ENCODE peak calls at places on chromosomes 12 and 14, in four cellular contexts. J is WTC11, N is HepG2, G is K562. E is an unnamed sample.

GRCh38 chr12:95687937-95688336 is 102.6 kb downstream of the NTN4 start:
- DNase-seq in J (no peak), N (no peak), G (no peak), E (no peak)

GRCh38 chr12:65106948-65107347 is 14.2 kb downstream of the WIF1 start:
- DNase-seq in J (no peak), N (no peak), G (no peak), E (no peak)

GRCh38 chr14:101500061-101500460 is 61.2 kb upstream of the DIO3 start:
- DNase-seq in J (no peak), N (no peak), G (no peak), E (no peak)

GRCh38 chr14:75972729-75973480 is 8.9 kb downstream of the TGFB3 start:
- DNase-seq in J (no peak), N (no peak), G (no peak), E (no peak)

GRCh38 chr14:72883963-72884362 is 9.9 kb downstream of the DPF3 start:
- DNase-seq in J (no peak), N (no peak), G (no peak), E (no peak)

GRCh38 chr12:109016016-109016415 is 4.9 kb downstream of the SVOP start:
- DNase-seq in J (no peak), N (no peak), G (no peak), E (no peak)

GRCh38 chr12:107045186-107045585 is 48.2 kb downstream of the CRY1 start:
- DNase-seq in J (no peak), N (no peak), G (no peak), E (no peak)

GRCh38 chr14:54354096-54354495 is 42.7 kb upstream of the CDKN3 start:
- DNase-seq in J (no peak), N (peak), G (no peak), E (no peak)

GRCh38 chr14:73782623-73783022 is 68.4 kb upstream of the PNMA1 start:
- DNase-seq in J (no peak), N (no peak), G (no peak), E (no peak)

GRCh38 chr12:108730337-108731104 is 797 bp downstream of the CORO1C start:
- DNase-seq in J (peak), N (peak), G (peak), E (peak)

GRCh38 chr14:85529803-85530574 is at the start of gene FLRT2:
- DNase-seq in J (peak), N (no peak), G (no peak), E (no peak)

GRCh38 chr12:65420941-65421340 is 142.5 kb downstream of the MSRB3 start:
- DNase-seq in J (no peak), N (no peak), G (no peak), E (no peak)

GRCh38 chr12:73719223-73719622 is 818.4 kb upstream of the ATXN7L3B start:
- DNase-seq in J (no peak), N (no peak), G (no peak), E (no peak)

GRCh38 chr12:85575115-85576096 is 260.8 kb downstream of the RASSF9 start:
- DNase-seq in J (peak), N (peak), G (peak), E (peak)

GRCh38 chr12:49040364-49040855 is 20.2 kb downstream of the KMT2D start:
- DNase-seq in J (no peak), N (no peak), G (no peak), E (no peak)

GRCh38 chr12:69540606-69541386 is 44.5 kb upstream of the CCT2 start:
- DNase-seq in J (no peak), N (no peak), G (no peak), E (no peak)

GRCh38 chr12:75585309-75585708 is 73.9 kb upstream of the KRR1 start:
- DNase-seq in J (no peak), N (no peak), G (no peak), E (no peak)

GRCh38 chr14:31582286-31582691 is 21.1 kb downstream of the NUBPL start:
- DNase-seq in J (no peak), N (no peak), G (no peak), E (no peak)

GRCh38 chr12:54352891-54353874 is 11.1 kb downstream of the GPR84 start:
- DNase-seq in J (no peak), N (no peak), G (peak), E (no peak)

GRCh38 chr14:93245764-93246420 is 38.8 kb downstream of the UBR7 start:
- DNase-seq in J (no peak), N (no peak), G (no peak), E (no peak)

GRCh38 chr12:27844427-27845090 is 64.5 kb upstream of the MANSC4 start:
- DNase-seq in J (no peak), N (peak), G (no peak), E (no peak)

GRCh38 chr12:76275511-76276093 is 72.6 kb downstream of the BBS10 start:
- DNase-seq in J (no peak), N (no peak), G (no peak), E (no peak)

GRCh38 chr12:15984963-15985362 is 73.8 kb downstream of the DERA start:
- DNase-seq in J (no peak), N (no peak), G (no peak), E (no peak)

GRCh38 chr14:32201816-32202467 is at the start of gene RNU6-7:
- DNase-seq in J (peak), N (peak), G (no peak), E (no peak)

GRCh38 chr14:93929657-93930056 is 2.5 kb downstream of the FAM181A start:
- DNase-seq in J (no peak), N (no peak), G (no peak), E (no peak)

GRCh38 chr12:51721281-51721940 is 127.1 kb downstream of the FIGNL2 start:
- DNase-seq in J (peak), N (no peak), G (peak), E (no peak)

GRCh38 chr12:4215862-4216541 is 57.6 kb upstream of the CCND2 start:
- DNase-seq in J (no peak), N (no peak), G (no peak), E (no peak)

GRCh38 chr12:643478-644292 is 19.6 kb downstream of the NINJ2 start:
- DNase-seq in J (no peak), N (no peak), G (peak), E (no peak)

GRCh38 chr12:2170376-2170775 is 117.6 kb downstream of the CACNA1C start:
- DNase-seq in J (no peak), N (no peak), G (no peak), E (no peak)
- TF ChIP-seq ELF4 in J (no peak), N (no peak), G (no peak), E (no peak)

DNA sequence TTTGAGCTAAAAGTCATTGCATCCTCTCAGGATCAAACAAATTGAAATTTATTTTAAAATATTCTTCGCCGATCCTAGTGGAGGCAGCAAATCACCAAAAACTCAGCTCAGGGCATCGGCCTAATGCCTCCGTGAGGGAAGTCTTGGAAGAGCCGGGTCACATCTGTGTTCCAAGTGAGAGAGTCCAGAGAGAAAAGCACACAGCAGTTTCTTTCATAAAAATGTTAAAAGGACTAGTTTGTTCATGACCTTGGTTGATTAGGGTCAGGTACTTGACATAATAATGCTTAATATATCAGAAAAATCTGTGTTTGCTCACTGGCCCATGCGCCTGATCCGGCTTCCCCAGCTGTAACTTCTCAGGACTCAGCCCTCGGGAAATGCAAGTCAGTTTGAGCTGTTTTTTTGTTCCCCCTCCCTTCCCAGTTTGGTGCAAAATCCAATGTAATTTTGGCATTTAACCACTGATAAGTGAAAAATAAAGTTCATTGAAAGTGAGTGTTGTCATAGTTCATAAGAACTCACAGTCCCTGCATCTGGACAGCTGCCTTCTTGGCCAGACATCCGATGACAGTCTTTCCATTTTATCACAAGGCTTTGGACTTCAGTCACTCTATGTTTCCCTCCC is 161.7 kb downstream of the CAND1 start:
- DNase-seq in J (peak), N (no peak), G (no peak), E (no peak)
- TF ChIP-seq ELF4 in J (no peak), N (no peak), G (no peak), E (no peak)

DNA sequence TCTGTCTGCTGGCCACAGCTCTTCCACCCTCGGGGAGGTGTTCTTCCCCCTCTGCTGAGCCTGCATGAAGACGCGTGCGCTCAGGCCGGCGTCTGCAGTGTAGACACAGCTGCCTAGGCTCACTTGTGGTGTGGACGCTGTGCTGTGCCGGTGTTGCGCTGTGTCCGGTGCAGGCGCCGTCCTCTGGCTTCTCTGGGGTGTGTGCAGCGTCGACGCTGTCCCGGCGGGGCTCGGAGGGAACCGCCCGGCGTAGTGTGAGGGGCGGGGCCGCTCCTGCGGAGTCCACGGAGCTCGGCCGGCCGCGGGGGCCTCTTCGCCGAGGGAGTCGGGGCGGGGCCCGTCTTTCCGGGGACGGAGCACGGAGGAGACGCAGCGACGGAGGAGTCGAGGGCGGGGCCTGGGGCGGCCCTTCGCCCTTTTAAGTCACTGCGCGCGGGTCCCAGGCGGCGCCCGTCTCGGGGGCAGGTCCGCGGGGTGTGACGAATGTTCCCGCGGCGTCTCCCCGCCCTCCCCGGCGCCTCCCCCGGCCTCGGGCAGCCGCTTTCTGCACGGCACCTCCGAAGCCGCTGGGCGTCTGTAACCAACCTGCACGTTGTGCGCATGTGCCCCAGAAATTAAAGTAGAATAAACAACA is 45.2 kb downstream of the NOC4L start:
- DNase-seq in J (peak), N (no peak), G (peak), E (peak)
- TF ChIP-seq ELF4 in J (no peak), N (no peak), G (no peak), E (no peak)

DNA sequence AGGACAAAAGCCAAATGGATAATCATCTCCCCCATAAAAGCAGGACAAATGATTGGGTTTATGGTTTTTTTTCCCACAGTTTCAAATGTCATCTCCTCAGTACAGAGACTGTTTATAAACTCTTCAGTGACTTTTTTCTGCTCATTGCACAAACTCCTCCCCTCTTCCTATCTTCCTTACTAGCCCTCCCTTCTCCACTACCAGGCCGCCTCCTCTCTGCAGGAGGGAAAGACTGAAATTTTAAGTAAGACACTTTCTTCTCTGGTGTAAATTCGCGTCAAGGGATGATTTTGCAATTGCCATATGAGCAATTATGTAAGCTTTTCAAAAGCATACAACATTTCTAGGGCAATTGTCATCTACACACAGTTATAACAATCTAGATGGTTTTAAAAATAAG is 37.0 kb downstream of the BTG1 start:
- DNase-seq in J (no peak), N (no peak), G (peak), E (peak)
- TF ChIP-seq ELF4 in J (no peak), N (no peak), G (no peak), E (no peak)

GRCh38 chr12:89333564-89334252 is 18.6 kb downstream of the DUSP6 start:
- DNase-seq in J (no peak), N (no peak), G (peak), E (no peak)

GRCh38 chr12:89334770-89335169 is 17.5 kb downstream of the DUSP6 start:
- DNase-seq in J (no peak), N (no peak), G (no peak), E (no peak)

GRCh38 chr12:89339531-89339930 is 12.8 kb downstream of the DUSP6 start:
- DNase-seq in J (no peak), N (no peak), G (no peak), E (no peak)

GRCh38 chr12:89335452-89336244 is 16.7 kb downstream of the DUSP6 start:
- DNase-seq in J (no peak), N (no peak), G (no peak), E (no peak)
- TF ChIP-seq ELF4 in J (no peak), N (no peak), G (no peak), E (no peak)

GRCh38 chr12:114616081-114616480 is 67.9 kb downstream of the TBX3 start:
- DNase-seq in J (no peak), N (no peak), G (no peak), E (no peak)

GRCh38 chr12:114608509-114608908 is 75.5 kb downstream of the TBX3 start:
- DNase-seq in J (no peak), N (peak), G (no peak), E (no peak)

GRCh38 chr12:114614040-114614439 is 69.9 kb downstream of the TBX3 start:
- DNase-seq in J (no peak), N (no peak), G (no peak), E (no peak)

GRCh38 chr12:114612062-114612461 is 71.9 kb downstream of the TBX3 start:
- DNase-seq in J (no peak), N (no peak), G (no peak), E (no peak)

DNA sequence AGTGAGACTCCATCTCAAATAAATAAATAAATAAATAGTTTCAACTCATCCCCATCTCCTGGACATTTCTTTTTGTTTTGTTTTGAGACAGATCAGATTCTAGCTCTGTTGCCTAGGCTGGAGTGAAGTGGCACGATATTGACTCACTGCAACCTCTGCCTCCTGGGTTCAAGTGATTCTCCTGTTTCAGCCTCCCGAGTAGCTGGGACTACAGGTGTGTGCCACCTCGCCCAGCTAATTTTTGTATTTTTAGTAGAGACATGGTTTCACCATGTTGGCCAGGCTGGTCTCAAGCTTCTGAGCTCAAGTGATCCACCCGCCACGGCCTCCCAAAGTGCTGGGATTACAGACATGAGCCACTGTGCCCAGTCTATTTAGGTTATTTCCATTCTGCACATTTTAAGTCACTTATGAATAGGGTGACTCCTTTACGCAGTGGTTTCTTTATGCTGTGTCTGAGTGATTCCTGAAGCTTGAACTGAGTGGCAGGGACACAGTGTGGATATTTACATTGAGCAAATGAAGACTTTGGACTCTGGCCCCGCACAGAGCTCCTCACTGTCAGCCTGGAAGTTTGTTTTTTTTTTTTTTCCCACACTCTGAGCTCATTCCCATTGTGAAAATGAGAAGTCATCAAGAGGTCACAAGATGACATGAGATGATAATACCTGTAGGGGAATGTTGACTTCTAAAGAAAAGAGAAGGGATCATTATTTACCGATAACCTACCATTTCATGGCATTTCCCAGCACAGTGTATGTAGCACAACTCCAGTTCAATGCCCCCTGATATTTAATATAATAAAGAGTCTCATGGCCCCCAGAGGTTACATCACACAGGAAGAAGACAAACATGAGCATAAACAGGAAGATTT is 72.6 kb downstream of the TBX3 start:
- DNase-seq in J (no peak), N (peak), G (no peak), E (no peak)
- TF ChIP-seq ELF4 in J (no peak), N (peak), G (no peak), E (no peak)

E was measured in HEK293T.